ENCODE peak calls at places on chromosomes 1 and 21, in four cellular contexts. E, Q, I and A are unnamed samples.

GRCh38 chr1:91635763-91636162 is 135.1 kb downstream of the CDC7 start:
- DNase-seq in Q (no peak), E (no peak), I (no peak), A (no peak)

GRCh38 chr21:42850463-42850862 is 28.9 kb downstream of the WDR4 start:
- DNase-seq in Q (no peak), E (no peak), I (no peak), A (no peak)

GRCh38 chr21:23585419-23585818 is 2021.9 kb downstream of the MRPL39 start:
- DNase-seq in E (no peak), I (no peak), Q (no peak), A (no peak)

GRCh38 chr1:173301507-173301906 is 94.4 kb upstream of the TNFSF4 start:
- DNase-seq in E (no peak), I (no peak), Q (peak; percentile 28), A (no peak)

GRCh38 chr1:30397576-30397975 is 325.8 kb downstream of the MATN1 start:
- DNase-seq in E (no peak), Q (no peak), I (no peak), A (no peak)

GRCh38 chr1:192766876-192767275 is 42.0 kb upstream of the RGS2 start:
- DNase-seq in I (no peak), E (no peak), Q (no peak), A (no peak)

GRCh38 chr1:178541829-178542553 is 29.1 kb downstream of the TEX35 start:
- DNase-seq in I (no peak), Q (peak; percentile 38), E (peak; percentile 55), A (peak; percentile 61)

GRCh38 chr1:10679521-10680220 is 116.8 kb downstream of the CASZ1 start:
- DNase-seq in I (no peak), Q (peak; percentile 77), E (no peak), A (no peak)

GRCh38 chr1:205777994-205778393 is 2.7 kb upstream of the RAB29 start:
- DNase-seq in Q (no peak), I (no peak), E (no peak), A (peak; percentile 37)

GRCh38 chr1:79074975-79075374 is 68.4 kb upstream of the ADGRL4 start:
- DNase-seq in E (no peak), Q (no peak), I (no peak), A (no peak)

GRCh38 chr21:41168391-41169257 is 664 bp downstream of the BACE2 start:
- DNase-seq in I (no peak), Q (no peak), E (peak; percentile 26), A (no peak)

GRCh38 chr1:109632671-109633346 is 13.2 kb downstream of the AMPD2 start:
- DNase-seq in Q (no peak), E (no peak), I (no peak), A (no peak)

GRCh38 chr1:191714810-191715209 is 443.5 kb upstream of the RGS18 start:
- DNase-seq in I (no peak), E (no peak), Q (no peak), A (no peak)

GRCh38 chr1:6645022-6645421 is 20.4 kb downstream of the THAP3 start:
- DNase-seq in I (no peak), E (no peak), Q (no peak), A (no peak)

GRCh38 chr1:218809625-218810024 is 364.1 kb upstream of the LYPLAL1 start:
- DNase-seq in I (no peak), E (no peak), Q (no peak), A (no peak)

GRCh38 chr1:217590598-217590997 is 40.3 kb downstream of the GPATCH2 start:
- DNase-seq in Q (no peak), E (no peak), I (no peak), A (no peak)

GRCh38 chr1:62110198-62110817 is 84.3 kb upstream of the L1TD1 start:
- DNase-seq in I (no peak), Q (no peak), E (no peak), A (no peak)

GRCh38 chr1:17206196-17206595 is 1.3 kb downstream of the PADI1 start:
- DNase-seq in Q (no peak), E (no peak), I (no peak), A (no peak)

GRCh38 chr1:195981448-195982139 is 626.6 kb downstream of the KCNT2 start:
- DNase-seq in E (no peak), Q (no peak), I (no peak), A (no peak)

GRCh38 chr21:34510148-34511142 is 1.6 kb downstream of the KCNE1 start:
- DNase-seq in Q (peak; percentile 61), E (peak; percentile 68), I (no peak), A (peak; percentile 87)

GRCh38 chr1:229148743-229149142 is 122.2 kb upstream of the RAB4A start:
- DNase-seq in I (no peak), Q (no peak), E (no peak), A (no peak)

GRCh38 chr1:108011295-108011694 is 46.3 kb upstream of the VAV3 start:
- DNase-seq in E (no peak), Q (no peak), I (no peak), A (no peak)

GRCh38 chr1:186574951-186575747 is 105.1 kb downstream of the PTGS2 start:
- DNase-seq in I (no peak), Q (no peak), E (no peak), A (no peak)

GRCh38 chr1:245441699-245442098 is 286.9 kb downstream of the KIF26B start:
- DNase-seq in Q (no peak), E (no peak), I (no peak), A (no peak)

GRCh38 chr1:66350001-66350547 is 183.9 kb upstream of the SGIP1 start:
- DNase-seq in E (no peak), I (no peak), Q (no peak), A (no peak)

GRCh38 chr1:27513521-27513920 is 23.6 kb upstream of the WASF2 start:
- DNase-seq in Q (no peak), E (no peak), I (no peak), A (peak; percentile 72)

GRCh38 chr1:95023399-95024050 is 49.2 kb downstream of the ALG14 start:
- DNase-seq in I (no peak), Q (no peak), E (no peak), A (no peak)

GRCh38 chr1:27149714-27150113 is 5.2 kb downstream of the SLC9A1 start:
- DNase-seq in I (no peak), Q (no peak), E (no peak), A (no peak)

GRCh38 chr21:37877171-37877570 is 39.1 kb downstream of the KCNJ6 start:
- DNase-seq in I (no peak), E (no peak), Q (no peak), A (no peak)

GRCh38 chr1:202107801-202108731 is 14.7 kb upstream of the GPR37L1 start:
- DNase-seq in I (no peak), Q (no peak), E (no peak), A (no peak)

GRCh38 chr1:212915245-212916091 is 34.9 kb upstream of the VASH2 start:
- DNase-seq in Q (peak; percentile 70), I (no peak), E (no peak), A (no peak)

GRCh38 chr1:53260631-53261247 is 22.4 kb upstream of the MAGOH start:
- DNase-seq in I (no peak), E (no peak), Q (no peak), A (no peak)

GRCh38 chr1:53259932-53260331 is 21.6 kb upstream of the MAGOH start:
- DNase-seq in Q (no peak), I (no peak), E (no peak), A (no peak)

GRCh38 chr1:53256744-53257453 is 18.6 kb upstream of the MAGOH start:
- DNase-seq in I (no peak), E (no peak), Q (no peak), A (no peak)

GRCh38 chr1:53257454-53258081 is 19.2 kb upstream of the MAGOH start:
- DNase-seq in I (no peak), E (no peak), Q (no peak), A (no peak)

GRCh38 chr1:53258216-53258615 is 19.9 kb upstream of the MAGOH start:
- DNase-seq in Q (no peak), I (no peak), E (no peak), A (no peak)
- TF ChIP-seq SPI1 in Q (no peak), I (no peak), E (no peak), A (no peak)

DNA sequence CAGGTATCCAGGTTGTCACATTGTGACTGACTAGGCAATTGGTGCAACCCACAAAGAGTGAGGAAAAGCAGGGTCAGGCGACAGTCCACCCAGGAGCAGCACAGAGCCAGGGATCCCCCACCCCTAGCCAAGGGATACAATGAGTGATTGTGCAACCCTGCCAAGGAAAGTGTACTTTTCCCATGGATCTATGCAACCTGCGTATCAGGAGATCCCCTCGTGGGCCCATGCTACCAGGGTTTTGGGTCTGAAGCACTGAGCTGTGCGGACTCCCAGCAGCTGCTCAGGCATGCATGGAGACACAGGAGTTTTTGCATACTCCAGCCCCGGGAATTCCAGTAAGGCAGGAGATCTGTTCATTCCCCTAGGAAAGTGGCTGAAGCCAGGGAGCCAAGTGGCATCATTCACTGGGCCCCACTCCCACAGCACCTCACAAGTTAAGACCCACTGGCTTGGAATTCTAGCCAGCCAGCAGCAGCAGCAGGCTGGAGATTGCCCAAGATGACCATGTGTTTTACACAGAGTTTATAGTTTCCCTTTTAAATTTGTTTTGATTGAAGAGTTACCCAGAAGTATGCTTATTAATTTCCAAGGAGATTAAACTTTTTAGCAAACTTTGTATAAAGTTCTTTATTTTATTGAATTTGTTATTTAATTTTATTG is 136.0 kb downstream of the LTN1 start:
- DNase-seq in Q (no peak), E (no peak), I (no peak), A (no peak)
- TF ChIP-seq SPI1 in Q (no peak), E (no peak), I (no peak), A (no peak)

DNA sequence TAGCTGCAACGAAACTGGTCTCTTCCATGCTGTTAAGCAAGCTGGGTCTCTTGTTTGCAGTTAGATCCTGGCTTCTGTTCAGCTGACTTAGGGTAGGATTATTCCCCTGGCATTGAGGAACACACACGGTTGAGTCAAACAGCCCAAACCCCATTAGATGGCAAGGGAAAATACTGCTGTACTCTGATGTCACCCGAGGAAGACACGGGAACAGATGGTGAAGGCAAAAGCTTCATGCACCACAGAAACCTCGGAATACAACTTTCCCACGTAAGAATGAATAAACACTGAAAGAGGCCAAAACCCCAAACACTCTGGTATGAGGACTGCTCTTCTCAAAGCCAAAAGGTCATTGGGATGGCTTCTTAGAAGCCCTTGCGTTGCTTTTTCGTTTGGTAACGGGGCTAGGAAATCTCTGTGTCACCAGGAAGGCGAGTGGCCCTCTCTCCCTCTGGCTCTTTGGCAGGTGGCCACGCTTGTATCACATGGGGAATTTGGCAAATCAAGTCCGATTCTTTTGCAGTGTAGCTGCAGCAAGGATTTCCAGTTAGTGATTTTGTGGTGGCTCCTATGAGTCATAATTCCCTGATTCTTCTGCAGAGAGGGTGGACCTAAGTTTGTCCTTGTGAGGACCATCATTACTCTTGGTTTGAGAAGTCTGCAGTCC is 16.7 kb upstream of the LYST start:
- DNase-seq in I (peak; percentile 76), Q (no peak), E (no peak), A (no peak)
- TF ChIP-seq SPI1 in I (no peak), Q (no peak), E (no peak), A (no peak)

DNA sequence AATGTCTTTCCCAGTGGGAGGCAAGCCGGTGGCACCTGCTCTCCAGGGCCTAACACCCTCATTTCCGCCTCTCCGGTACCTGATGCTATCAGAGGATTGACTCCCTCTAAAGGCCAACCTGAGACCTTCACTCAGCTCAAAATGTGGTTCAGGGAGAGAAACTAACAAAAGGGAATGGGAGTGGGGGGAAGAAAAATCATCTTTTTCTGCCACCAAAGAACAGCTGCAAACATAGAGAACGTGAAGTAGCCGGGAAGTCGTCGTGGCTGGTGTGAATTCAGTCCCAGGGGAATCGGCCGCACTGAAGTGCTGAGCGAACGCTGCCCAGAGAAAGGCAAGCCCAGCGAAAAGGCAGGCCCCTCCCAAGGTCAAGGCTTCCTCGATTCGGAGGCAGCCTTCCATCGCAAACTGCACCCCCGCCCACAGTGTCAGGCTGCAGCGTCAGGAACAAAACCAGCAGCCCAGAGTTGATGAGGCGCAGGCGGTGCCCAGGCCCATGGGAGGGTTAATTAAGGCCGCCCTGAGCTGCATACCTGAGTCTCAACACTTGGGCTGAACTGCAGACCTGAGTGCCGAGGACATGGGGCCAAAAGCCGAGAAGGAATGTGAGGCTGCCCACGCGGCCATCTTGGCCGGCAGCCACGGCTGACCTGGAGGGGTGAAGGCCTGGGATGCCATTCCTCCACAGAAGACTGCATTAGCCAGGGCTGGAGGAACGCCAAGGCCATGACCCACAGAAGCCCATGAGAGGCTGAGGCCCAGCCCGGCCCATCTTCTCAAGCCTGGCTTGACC is 160.2 kb downstream of the PSMG1 start:
- DNase-seq in I (no peak), E (no peak), Q (peak; percentile 49), A (no peak)
- TF ChIP-seq SPI1 in I (no peak), E (no peak), Q (no peak), A (no peak)